ENCODE peak calls at places on chromosomes 16 and 17, in six cellular contexts. G is A673; X is mesenchymal stem cell; H is fibroblast of lung; Q is CD8-positive, alpha-beta T cell; T is GM23248. R is an unnamed sample.

GRCh38 chr16:86834451-86835035 is 256.2 kb downstream of the FOXL1 start:
- DNase-seq in G (peak; percentile 13), X (peak; percentile 60), H (peak; percentile 67), Q (no peak), T (peak; percentile 30), R (no peak)

GRCh38 chr17:56897646-56898424 is 16.0 kb downstream of the TRIM25 start:
- DNase-seq in G (no peak), X (no peak), H (no peak), Q (no peak), T (no peak), R (no peak)

GRCh38 chr17:30395398-30396022 is 16.8 kb downstream of the CPD start:
- DNase-seq in G (no peak), X (no peak), H (no peak), Q (no peak), T (no peak), R (no peak)

GRCh38 chr16:27752241-27752640 is 202.3 kb downstream of the KATNIP start:
- DNase-seq in G (no peak), X (no peak), H (no peak), Q (no peak), T (no peak), R (no peak)

GRCh38 chr17:39235555-39236221 is 9.9 kb upstream of the STAC2 start:
- DNase-seq in G (peak; percentile 66), X (peak; percentile 62), H (peak; percentile 53), Q (peak; percentile 53), T (peak; percentile 76), R (peak; percentile 23)

GRCh38 chr16:88593489-88593888 is 23.3 kb downstream of the ZC3H18 start:
- DNase-seq in G (no peak), X (no peak), H (no peak), Q (no peak), T (no peak), R (no peak)

GRCh38 chr17:42459256-42459982 is 741 bp downstream of the ATP6V0A1 start:
- DNase-seq in G (peak; percentile 37), X (peak; percentile 77), H (peak; percentile 65), Q (no peak), T (peak; percentile 81), R (no peak)

GRCh38 chr16:60681014-60681413 is 1355.2 kb downstream of the CDH8 start:
- DNase-seq in G (no peak), X (no peak), H (no peak), Q (no peak), T (no peak), R (no peak)

GRCh38 chr16:87757841-87758426 is 7.9 kb downstream of the KLHDC4 start:
- DNase-seq in G (no peak), X (peak; percentile 16), H (no peak), Q (no peak), T (peak; percentile 14), R (no peak)

GRCh38 chr16:57538235-57538711 is 1.9 kb upstream of the CCDC102A start:
- DNase-seq in G (no peak), X (no peak), H (no peak), Q (no peak), T (no peak), R (no peak)

GRCh38 chr16:81551821-81552304 is 107.3 kb downstream of the CMIP start:
- DNase-seq in G (no peak), X (peak; percentile 70), H (peak; percentile 37), Q (no peak), T (peak; percentile 50), R (no peak)

GRCh38 chr16:80285089-80285488 is 255.7 kb upstream of the DYNLRB2 start:
- DNase-seq in G (no peak), X (peak; percentile 31), H (peak; percentile 26), Q (no peak), T (peak; percentile 93), R (no peak)

GRCh38 chr16:78638371-78638770 is 538.9 kb downstream of the WWOX start:
- DNase-seq in G (no peak), X (no peak), H (no peak), Q (no peak), T (no peak), R (no peak)

GRCh38 chr17:45719335-45720071 is 64.6 kb upstream of the CRHR1 start:
- DNase-seq in G (peak; percentile 12), X (peak; percentile 68), H (peak; percentile 27), Q (no peak), T (peak; percentile 96), R (no peak)

GRCh38 chr17:2370211-2370589 is 30.7 kb downstream of the MNT start:
- DNase-seq in G (no peak), X (no peak), H (no peak), Q (no peak), T (no peak), R (no peak)
- H3K27me3 ChIP-seq in G (no peaks in the 10 kb centered on the region), X (no peaks in the 10 kb centered on the region), H (no peaks in the 10 kb centered on the region), Q (no peaks in the 10 kb centered on the region), T (no peaks in the 10 kb centered on the region), R (no peaks in the 10 kb centered on the region)

GRCh38 chr16:20878682-20879147 is 21.4 kb downstream of the DCUN1D3 start:
- DNase-seq in G (no peak), X (no peak), H (no peak), Q (no peak), T (no peak), R (no peak)
- H3K27me3 ChIP-seq in G (no peaks in the 10 kb centered on the region), X (no peaks in the 10 kb centered on the region), H (no peaks in the 10 kb centered on the region), Q (no peaks in the 10 kb centered on the region), T (no peaks in the 10 kb centered on the region), R (no peaks in the 10 kb centered on the region)

GRCh38 chr16:19269098-19269497 is 16.4 kb upstream of the CLEC19A start:
- DNase-seq in G (no peak), X (no peak), H (no peak), Q (no peak), T (no peak), R (no peak)
- H3K27me3 ChIP-seq in G (no peaks in the 10 kb centered on the region), X (no peaks in the 10 kb centered on the region), H (no peaks in the 10 kb centered on the region), Q (no peaks in the 10 kb centered on the region), T (no peaks in the 10 kb centered on the region), R (no peaks in the 10 kb centered on the region)

GRCh38 chr17:40679523-40679907 is 14.5 kb upstream of the KRT222 start:
- DNase-seq in G (no peak), X (no peak), H (no peak), Q (no peak), T (no peak), R (no peak)
- H3K27me3 ChIP-seq in G (no peaks in the 10 kb centered on the region), X (peaks cover 24% of the 10 kb centered on the region), H (peaks cover 7% of the 10 kb centered on the region), Q (no peaks in the 10 kb centered on the region), T (peaks cover 75% of the 10 kb centered on the region), R (peaks cover 4% of the 10 kb centered on the region)

GRCh38 chr17:76135810-76136188 is 5.2 kb downstream of the FOXJ1 start:
- DNase-seq in G (no peak), X (no peak), H (no peak), Q (no peak), T (no peak), R (no peak)
- H3K27me3 ChIP-seq in G (no peaks in the 10 kb centered on the region), X (peaks cover 99% of the 10 kb centered on the region), H (peaks cover 70% of the 10 kb centered on the region), Q (no peaks in the 10 kb centered on the region), T (peaks cover 51% of the 10 kb centered on the region), R (peaks cover 5% of the 10 kb centered on the region)